ENCODE peak calls at places on chromosome 10, in four cellular contexts. L, Z, U and G are unnamed samples.

GRCh38 chr10:65273063-65273462 is 1652.8 kb upstream of the LRRTM3 start:
- DNase-seq in L (no peak), Z (no peak), U (no peak), G (no peak)

GRCh38 chr10:110387983-110388681 is 83.4 kb upstream of the SMNDC1 start:
- DNase-seq in L (no peak), Z (no peak), U (no peak), G (no peak)

GRCh38 chr10:95837783-95838182 is 70.0 kb upstream of the CC2D2B start:
- DNase-seq in U (no peak), Z (no peak), L (no peak), G (no peak)

GRCh38 chr10:13162013-13162364 is 631 bp downstream of the MCM10 start:
- DNase-seq in U (peak), Z (no peak), L (peak), G (no peak)

GRCh38 chr10:21318768-21319167 is 206.7 kb downstream of the SKIDA1 start:
- DNase-seq in U (no peak), Z (no peak), L (no peak), G (no peak)

GRCh38 chr10:13816195-13816926 is 229.6 kb downstream of the PRPF18 start:
- DNase-seq in U (no peak), L (no peak), Z (no peak), G (no peak)

GRCh38 chr10:49768731-49769130 is 6.6 kb upstream of the OGDHL start:
- DNase-seq in L (no peak), U (no peak), Z (no peak), G (no peak)

GRCh38 chr10:69348824-69349541 is 67.7 kb downstream of the TACR2 start:
- DNase-seq in Z (no peak), U (no peak), L (peak), G (no peak)

GRCh38 chr10:97676770-97677581 is 10.1 kb downstream of the AVPI1 start:
- DNase-seq in L (peak), Z (peak), U (peak), G (no peak)

GRCh38 chr10:16545126-16545736 is 23.6 kb upstream of the C1QL3 start:
- DNase-seq in U (peak), L (peak), Z (peak), G (no peak)

GRCh38 chr10:64397125-64397524 is 875.9 kb downstream of the REEP3 start:
- DNase-seq in L (no peak), U (no peak), Z (no peak), G (no peak)

GRCh38 chr10:10313099-10313875 is 704.4 kb upstream of the CELF2 start:
- DNase-seq in U (no peak), Z (no peak), L (no peak), G (no peak)

GRCh38 chr10:88395677-88396076 is 187.4 kb downstream of the RNLS start:
- DNase-seq in U (no peak), Z (no peak), L (no peak), G (no peak)

GRCh38 chr10:34491666-34492065 is 323.4 kb downstream of the PARD3 start:
- DNase-seq in Z (no peak), L (peak), U (no peak), G (no peak)

GRCh38 chr10:42933454-42934340 is 143.2 kb upstream of the RET start:
- DNase-seq in U (no peak), L (no peak), Z (no peak), G (peak)

GRCh38 chr10:23481351-23481961 is 42.6 kb downstream of the OTUD1 start:
- DNase-seq in L (no peak), U (no peak), Z (no peak), G (no peak)

GRCh38 chr10:10774416-10774815 is 243.3 kb upstream of the CELF2 start:
- DNase-seq in L (no peak), Z (no peak), U (no peak), G (no peak)

GRCh38 chr10:70348228-70348850 is 34.1 kb downstream of the LRRC20 start:
- DNase-seq in Z (no peak), U (peak), L (peak), G (peak)

GRCh38 chr10:49160814-49161213 is 27.0 kb upstream of the FAM170B start:
- DNase-seq in L (no peak), Z (no peak), U (no peak), G (no peak)

GRCh38 chr10:84337199-84337598 is 8.8 kb downstream of the CCSER2 start:
- DNase-seq in Z (no peak), U (no peak), L (no peak), G (no peak)

GRCh38 chr10:3909339-3909738 is 124.3 kb upstream of the KLF6 start:
- DNase-seq in Z (no peak), U (no peak), L (no peak), G (no peak)

GRCh38 chr10:103765168-103765567 is 90.2 kb downstream of the SH3PXD2A start:
- DNase-seq in L (no peak), U (no peak), Z (peak), G (no peak)

GRCh38 chr10:33334170-33334838 is at the start of gene NRP1:
- DNase-seq in Z (no peak), L (no peak), U (no peak), G (no peak)

DNA sequence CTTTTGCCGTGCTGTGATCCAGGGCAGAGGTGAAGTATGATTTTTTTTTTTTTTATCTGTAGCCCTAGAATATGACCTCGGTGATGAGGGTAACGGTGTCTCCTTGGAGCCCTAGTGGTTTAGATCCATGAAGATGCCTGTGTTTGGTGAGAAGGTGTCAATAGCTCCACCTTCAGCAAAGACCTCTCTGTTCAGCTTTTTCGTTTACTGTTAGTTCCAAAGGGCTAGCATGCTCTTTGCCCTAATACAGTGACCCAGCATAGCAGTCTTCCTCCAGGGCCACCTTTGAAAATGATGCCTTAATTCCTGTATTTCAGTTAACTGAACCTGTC is 748 bp upstream of the MRPS16 start:
- DNase-seq in U (peak), L (peak), Z (peak), G (no peak)
- TF ChIP-seq RNF2 in U (no peak), L (no peak), Z (no peak), G (no peak)

DNA sequence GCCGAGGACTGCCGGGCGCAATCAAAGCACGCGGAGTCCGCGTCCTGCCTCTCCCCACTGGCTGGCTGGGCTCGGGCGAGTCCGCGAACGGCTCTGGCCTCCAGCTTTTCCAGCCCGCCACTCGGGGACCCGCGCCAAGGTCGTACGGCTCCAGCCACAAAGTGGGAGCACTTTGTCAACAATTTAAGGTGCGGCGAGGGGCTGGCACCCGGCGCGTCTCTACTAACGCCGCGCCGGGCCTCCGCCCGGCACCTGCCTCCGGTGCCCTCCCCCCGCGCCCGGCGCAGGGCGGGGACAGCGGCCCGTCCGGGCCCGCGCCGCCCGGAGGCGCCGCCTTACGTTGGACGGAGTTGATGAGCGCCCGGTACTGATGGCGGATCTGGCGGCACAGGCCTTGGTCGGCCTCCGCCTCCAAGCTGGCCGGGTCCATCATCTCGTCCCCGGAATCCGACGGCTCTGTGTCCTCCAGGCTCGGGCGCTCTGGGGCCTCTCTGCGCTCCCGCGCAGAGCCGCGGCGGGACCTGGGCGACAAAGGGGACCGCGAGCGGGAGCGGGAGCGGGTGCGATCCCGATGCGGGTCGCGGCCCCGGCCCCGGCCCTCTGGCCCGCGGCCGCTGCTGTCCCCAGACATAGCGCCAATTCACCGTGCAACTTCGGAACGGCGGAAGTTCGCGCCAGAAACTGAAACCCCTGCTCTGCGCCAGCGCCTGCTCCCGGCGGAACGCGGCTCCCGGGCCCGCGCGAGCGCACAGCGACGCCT is at the start of gene NSMCE4A:
- DNase-seq in L (peak), Z (peak), U (peak), G (peak)
- TF ChIP-seq RNF2 in L (no peak), Z (no peak), U (no peak), G (no peak)

GRCh38 chr10:35606423-35606822 is 1.3 kb downstream of the GJD4 start:
- DNase-seq in U (no peak), L (no peak), Z (no peak), G (no peak)
- TF ChIP-seq RNF2 in U (no peak), L (no peak), Z (no peak), G (no peak)

GRCh38 chr10:122544493-122544892 is 16.1 kb upstream of the DMBT1 start:
- DNase-seq in U (no peak), L (no peak), Z (no peak), G (no peak)

GRCh38 chr10:122543676-122544075 is 16.9 kb upstream of the DMBT1 start:
- DNase-seq in U (no peak), Z (no peak), L (no peak), G (no peak)

GRCh38 chr10:122546242-122546641 is 14.3 kb upstream of the DMBT1 start:
- DNase-seq in U (no peak), Z (no peak), L (no peak), G (no peak)

GRCh38 chr10:122537545-122537944 is 23.0 kb upstream of the DMBT1 start:
- DNase-seq in Z (no peak), U (no peak), L (no peak), G (no peak)

DNA sequence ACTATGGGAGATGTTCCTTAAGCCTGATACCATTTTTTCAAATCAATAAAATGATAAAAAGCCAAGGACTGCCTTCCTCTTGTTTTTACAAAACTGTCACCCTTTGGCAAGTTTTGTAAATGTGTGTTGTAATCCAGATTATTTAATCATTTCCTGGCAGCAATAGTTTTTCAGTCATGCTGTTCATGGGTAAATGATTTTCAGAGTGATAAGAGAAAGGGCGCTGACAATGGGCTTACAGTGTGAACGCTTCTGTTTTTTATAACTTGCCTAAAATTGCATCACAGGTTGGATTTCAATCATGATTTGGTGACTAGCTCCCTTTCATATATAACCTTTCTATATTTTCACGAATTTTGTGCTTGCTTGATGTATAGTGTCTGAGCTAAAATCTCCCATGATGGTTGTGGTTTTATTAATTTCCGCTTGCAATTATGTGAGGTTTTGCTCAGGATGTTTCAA is 19.0 kb upstream of the DMBT1 start:
- DNase-seq in U (no peak), Z (peak), L (no peak), G (no peak)
- TF ChIP-seq RNF2 in U (no peak), Z (no peak), L (no peak), G (no peak)